ENCODE peak calls at places on chromosomes 6 and 20, in four cellular contexts. Q is A549, U is K562, Y is IMR-90. M is an unnamed sample.

GRCh38 chr6:33787336-33787953 is 1.5 kb downstream of the LEMD2 start:
- DNase-seq in Q (no peak), U (peak; percentile 29), Y (peak; percentile 41), M (no peak)

GRCh38 chr6:89369009-89369408 is 16.5 kb upstream of the UBE2J1 start:
- DNase-seq in Q (no peak), U (no peak), Y (peak; percentile 46), M (no peak)

GRCh38 chr20:1830240-1830639 is 65.0 kb upstream of the SIRPA start:
- DNase-seq in Q (peak; percentile 91), U (no peak), Y (peak; percentile 99), M (no peak)

GRCh38 chr6:107833136-107833535 is 9.0 kb upstream of the SCML4 start:
- DNase-seq in Q (no peak), U (no peak), Y (no peak), M (no peak)

GRCh38 chr20:12847862-12848261 is 160.9 kb upstream of the SPTLC3 start:
- DNase-seq in Q (no peak), U (no peak), Y (no peak), M (no peak)

GRCh38 chr6:132931937-132932336 is 117.6 kb downstream of the RPS12 start:
- DNase-seq in Q (no peak), U (no peak), Y (peak; percentile 76), M (no peak)

GRCh38 chr6:168163096-168163731 is 84.2 kb upstream of the FRMD1 start:
- DNase-seq in Q (no peak), U (no peak), Y (peak; percentile 7), M (no peak)

GRCh38 chr20:31945319-31945718 is 6.5 kb downstream of the PDRG1 start:
- DNase-seq in Q (no peak), U (no peak), Y (no peak), M (no peak)

GRCh38 chr6:52403627-52404026 is 16.5 kb upstream of the EFHC1 start:
- DNase-seq in Q (no peak), U (no peak), Y (no peak), M (no peak)

GRCh38 chr6:39004801-39005200 is 43.8 kb upstream of the GLP1R start:
- DNase-seq in Q (no peak), U (no peak), Y (no peak), M (no peak)

GRCh38 chr20:3168079-3168828 is 5.1 kb downstream of the LZTS3 start:
- DNase-seq in Q (no peak), U (peak; percentile 31), Y (no peak), M (no peak)

GRCh38 chr6:93319304-93319703 is 100.1 kb downstream of the EPHA7 start:
- DNase-seq in Q (no peak), U (no peak), Y (no peak), M (no peak)

GRCh38 chr6:45822269-45822812 is 193.3 kb downstream of the CLIC5 start:
- DNase-seq in Q (no peak), U (no peak), Y (no peak), M (no peak)

GRCh38 chr6:48315051-48315719 is 204.2 kb upstream of the PTCHD4 start:
- DNase-seq in Q (no peak), U (no peak), Y (no peak), M (no peak)

GRCh38 chr6:45044086-45044485 is 284.0 kb upstream of the RUNX2 start:
- DNase-seq in Q (no peak), U (no peak), Y (no peak), M (no peak)

GRCh38 chr6:77361018-77361417 is 102.3 kb downstream of the HTR1B start:
- DNase-seq in Q (no peak), U (no peak), Y (no peak), M (no peak)

GRCh38 chr6:98839788-98840361 is 5.5 kb downstream of the POU3F2 start:
- DNase-seq in Q (no peak), U (no peak), Y (peak; percentile 8), M (no peak)

GRCh38 chr6:144561455-144562043 is 276.4 kb downstream of the UTRN start:
- DNase-seq in Q (no peak), U (no peak), Y (no peak), M (no peak)

GRCh38 chr6:90044182-90044832 is 150.0 kb downstream of the GJA10 start:
- DNase-seq in Q (no peak), U (peak; percentile 17), Y (peak; percentile 47), M (no peak)

GRCh38 chr6:70166088-70166958 is 136.6 kb downstream of the COL9A1 start:
- DNase-seq in Q (peak; percentile 21), U (peak; percentile 62), Y (peak; percentile 15), M (no peak)

DNA sequence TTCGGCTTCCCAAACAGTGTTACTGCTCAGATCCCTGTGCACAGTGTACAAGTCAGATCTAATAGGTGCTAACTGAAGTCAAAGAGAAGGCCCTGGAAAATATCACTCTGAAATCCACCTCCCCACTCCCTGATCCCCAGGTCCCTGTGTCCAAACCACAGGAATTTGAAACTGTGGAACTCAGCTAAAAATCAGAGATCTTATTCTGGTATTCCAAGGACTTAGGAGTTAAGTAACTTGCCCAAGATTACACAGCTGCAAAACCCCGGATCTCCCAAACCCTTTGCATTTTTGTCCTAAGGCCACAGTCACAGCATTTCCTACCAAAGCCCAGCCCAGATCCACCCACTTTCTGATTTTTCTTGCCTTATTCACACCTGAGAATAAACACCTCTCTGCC is 32.3 kb upstream of the SLC23A2 start:
- DNase-seq in Q (no peak), U (no peak), Y (peak; percentile 47), M (no peak)
- TF ChIP-seq RCOR1 in Q (no peak), U (no peak), Y (no peak), M (no peak)

GRCh38 chr6:85756982-85757381 is 114.3 kb upstream of the SYNCRIP start:
- DNase-seq in Q (peak; percentile 3), U (no peak), Y (peak; percentile 44), M (no peak)
- TF ChIP-seq BHLHE40 in Q (no peak), U (no peak), Y (no peak), M (no peak)

DNA sequence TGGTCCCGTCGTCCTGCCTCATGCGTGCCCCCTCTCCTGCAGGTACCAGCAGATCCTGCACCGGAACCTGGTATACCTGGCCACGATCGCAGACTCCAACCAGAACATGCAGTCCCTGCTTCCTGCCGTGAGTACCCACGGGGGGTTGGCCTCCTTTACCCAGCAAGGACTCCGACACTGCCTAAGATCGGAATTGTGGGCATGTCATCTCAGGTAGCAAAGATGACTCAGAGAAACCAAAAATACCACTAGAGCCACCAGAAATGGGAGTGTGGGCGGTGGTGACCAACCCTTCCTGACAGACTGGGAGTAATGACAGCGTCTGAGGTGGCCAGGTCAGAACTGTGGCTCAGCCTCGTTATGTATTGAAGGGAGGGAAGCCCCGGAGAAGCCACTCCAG is 16.3 kb downstream of the SS18L1 start:
- DNase-seq in Q (no peak), U (no peak), Y (peak; percentile 49), M (peak; percentile 50)
- TF ChIP-seq RCOR1 in Q (no peak), U (no peak), Y (no peak), M (no peak)

DNA sequence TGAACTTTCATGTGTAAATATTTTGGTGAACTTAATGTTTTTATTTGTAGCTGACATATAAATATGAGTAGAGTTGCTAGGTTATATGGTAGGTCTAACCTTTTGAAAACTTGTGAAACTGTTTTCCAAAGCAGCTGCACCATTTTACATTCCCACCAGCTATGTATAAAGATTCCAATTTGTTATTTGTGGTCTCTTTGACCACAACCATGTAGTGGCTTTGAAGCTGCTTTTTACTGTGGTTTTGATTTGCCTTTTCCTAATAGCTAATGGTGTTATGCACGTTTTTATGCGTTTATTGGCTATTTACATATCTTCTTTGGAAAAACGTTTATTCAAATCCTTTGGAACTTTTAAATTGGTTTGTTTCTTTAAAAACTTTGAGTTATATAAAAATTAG is 10.3 kb downstream of the CST3 start:
- DNase-seq in Q (no peak), U (no peak), Y (no peak), M (no peak)
- TF ChIP-seq BHLHE40 in Q (no peak), U (no peak), Y (no peak), M (no peak)

DNA sequence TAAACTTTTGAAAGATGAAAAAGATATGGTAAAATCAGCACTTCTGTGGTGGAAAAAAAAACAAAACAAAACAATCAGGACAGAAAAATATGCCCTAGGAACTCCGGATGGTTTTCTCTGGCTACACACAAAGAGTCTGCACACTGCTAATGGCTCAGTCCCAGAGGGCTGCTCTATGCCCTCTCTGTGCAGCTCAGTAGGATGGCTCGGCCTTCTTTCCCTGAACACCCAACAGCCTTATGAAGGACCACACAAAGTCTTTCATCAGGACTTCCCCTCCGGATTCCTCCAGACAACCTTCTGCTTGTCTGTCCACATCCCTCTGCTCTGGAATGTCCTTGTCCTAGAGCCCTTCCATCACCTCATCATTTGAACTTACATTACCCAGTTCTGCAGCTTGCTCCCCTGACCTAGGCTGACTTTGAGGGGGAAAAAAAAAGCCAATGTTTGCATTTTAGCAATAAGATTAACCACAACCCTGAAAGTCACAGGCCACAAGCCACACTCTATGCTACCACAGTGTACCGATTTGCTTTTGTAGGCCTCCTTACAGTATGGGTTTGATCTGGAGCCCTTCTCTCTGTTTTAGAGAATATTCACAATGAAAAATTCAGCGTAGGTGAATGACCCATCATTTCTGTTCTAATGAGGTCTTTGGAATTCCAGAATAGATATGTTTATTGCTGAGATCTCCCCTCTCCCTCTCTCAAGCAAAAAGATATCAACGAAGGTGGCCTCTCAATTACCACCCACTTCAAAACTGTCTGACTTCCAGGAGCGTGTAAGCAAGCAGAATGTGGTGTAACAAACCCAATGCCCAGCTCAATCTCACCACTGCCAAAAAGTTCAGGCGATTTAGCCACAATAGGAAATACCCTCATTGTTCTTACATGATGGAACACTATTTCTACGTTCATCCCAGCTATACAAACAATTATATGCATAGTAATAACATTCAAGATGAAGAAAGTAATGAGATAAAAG is 164.0 kb downstream of the GMDS start:
- DNase-seq in Q (no peak), U (no peak), Y (no peak), M (peak; percentile 68)
- TF ChIP-seq RCOR1 in Q (no peak), U (no peak), Y (no peak), M (no peak)

GRCh38 chr6:127737009-127737486 is 160.1 kb downstream of the C6orf58 start:
- DNase-seq in Q (peak; percentile 25), U (peak; percentile 37), Y (peak; percentile 73), M (peak; percentile 12)
- TF ChIP-seq BHLHE40 in Q (no peak), U (no peak), Y (no peak), M (no peak)

M was measured in GM12878.